ENCODE peak calls at places on chromosomes 13 and 19, in five cellular contexts. P is tibial nerve; M is activated CD4-positive, alpha-beta memory T cell treated with anti-CD3 and anti-CD28 coated beads, Interleukin-2, amount 10 ng/mL, durations not matched to agents 7 days and 5 days; Z is astrocyte of the cerebellum; V is left cardiac atrium. A is an unnamed sample.

GRCh38 chr13:72864142-72865035 is 82.5 kb downstream of the PIBF1 start:
- DNase-seq in P (no peak), M (no peak), Z (peak), V (no peak), A (no peak)

GRCh38 chr13:32246468-32246867 is 68.7 kb downstream of the ZAR1L start:
- DNase-seq in P (peak), M (peak), Z (peak), V (peak), A (peak)

GRCh38 chr13:76339649-76340048 is 546.6 kb downstream of the KCTD12 start:
- DNase-seq in P (no peak), M (no peak), Z (no peak), V (no peak), A (no peak)

GRCh38 chr13:112451512-112452379 is 75.6 kb downstream of the SPACA7 start:
- DNase-seq in P (no peak), M (peak), Z (no peak), V (no peak), A (peak)

GRCh38 chr19:4707956-4708650 is 15.5 kb downstream of the DPP9 start:
- DNase-seq in P (no peak), M (no peak), Z (no peak), V (no peak), A (no peak)

GRCh38 chr19:33132425-33132824 is 511 bp downstream of the WDR88 start:
- DNase-seq in P (no peak), M (no peak), Z (no peak), V (no peak), A (no peak)

GRCh38 chr19:18232540-18233223 is 6.4 kb upstream of the PDE4C start:
- DNase-seq in P (no peak), M (no peak), Z (no peak), V (no peak), A (no peak)

GRCh38 chr13:26953273-26953672 is 192.7 kb upstream of the GPR12 start:
- DNase-seq in P (no peak), M (no peak), Z (no peak), V (no peak), A (no peak)

GRCh38 chr13:44749906-44750305 is 173.8 kb upstream of the TSC22D1 start:
- DNase-seq in P (no peak), M (no peak), Z (no peak), V (no peak), A (no peak)

GRCh38 chr19:38663957-38664502 is 16.6 kb downstream of the ACTN4 start:
- DNase-seq in P (no peak), M (peak), Z (no peak), V (peak), A (no peak)

GRCh38 chr13:67152123-67152522 is 78.0 kb downstream of the PCDH9 start:
- DNase-seq in P (no peak), M (no peak), Z (no peak), V (no peak), A (no peak)

GRCh38 chr13:50255639-50256038 is 240.4 kb downstream of the KCNRG start:
- DNase-seq in P (no peak), M (no peak), Z (no peak), V (no peak), A (no peak)

GRCh38 chr19:17220207-17220758 is 5.1 kb downstream of the USE1 start:
- DNase-seq in P (no peak), M (no peak), Z (peak), V (peak), A (no peak)

GRCh38 chr19:6464070-6464873 is at the start of gene CRB3:
- DNase-seq in P (no peak), M (peak), Z (no peak), V (no peak), A (peak)

GRCh38 chr19:18093439-18094161 is 4.0 kb upstream of the MAST3 start:
- DNase-seq in P (no peak), M (no peak), Z (no peak), V (no peak), A (no peak)

GRCh38 chr19:4291200-4291732 is 10.9 kb downstream of the TMIGD2 start:
- DNase-seq in P (no peak), M (no peak), Z (no peak), V (no peak), A (no peak)

GRCh38 chr19:14502334-14503092 is 6.6 kb upstream of the GIPC1 start:
- DNase-seq in P (no peak), M (no peak), Z (no peak), V (no peak), A (no peak)

GRCh38 chr13:101611491-101612475 is 159.3 kb downstream of the ITGBL1 start:
- DNase-seq in P (no peak), M (no peak), Z (no peak), V (no peak), A (no peak)

GRCh38 chr19:7311911-7312310 is 17.7 kb upstream of the INSR start:
- DNase-seq in P (no peak), M (no peak), Z (no peak), V (no peak), A (no peak)

GRCh38 chr13:63942372-63942771 is 2526.7 kb upstream of the PCDH20 start:
- DNase-seq in P (no peak), M (no peak), Z (no peak), V (no peak), A (no peak)

GRCh38 chr13:99974296-99974938 is 2.9 kb upstream of the ZIC5 start:
- DNase-seq in P (no peak), M (no peak), Z (no peak), V (no peak), A (no peak)

GRCh38 chr19:49150106-49150943 is 4.9 kb downstream of the HRC start:
- DNase-seq in P (peak), M (peak), Z (no peak), V (peak), A (peak)

GRCh38 chr19:15169541-15170285 is 31.1 kb downstream of the NOTCH3 start:
- DNase-seq in P (no peak), M (no peak), Z (no peak), V (no peak), A (no peak)

GRCh38 chr13:87671824-87672603 is 843 bp downstream of the SLITRK5 start:
- DNase-seq in P (no peak), M (no peak), Z (no peak), V (no peak), A (peak)

GRCh38 chr19:5343848-5344247 is 3.2 kb upstream of the PTPRS start:
- DNase-seq in P (no peak), M (no peak), Z (no peak), V (no peak), A (no peak)

GRCh38 chr13:24134772-24135171 is 25.7 kb upstream of the SPATA13 start:
- DNase-seq in P (no peak), M (no peak), Z (no peak), V (no peak), A (no peak)

GRCh38 chr19:5396963-5397362 is 56.4 kb upstream of the PTPRS start:
- DNase-seq in P (no peak), M (no peak), Z (no peak), V (no peak), A (no peak)

GRCh38 chr19:11624064-11624463 is 26.8 kb downstream of the ZNF627 start:
- DNase-seq in P (no peak), M (no peak), Z (peak), V (no peak), A (no peak)

GRCh38 chr13:32309812-32310706 is 5.1 kb downstream of the ZAR1L start:
- DNase-seq in P (no peak), M (peak), Z (peak), V (no peak), A (no peak)

A was measured in activated effector memory CD4-positive, alpha-beta T cell treated with anti-CD3 and anti-CD28 coated beads, Interleukin-2, amount 50 U/mL, for 16 hours.